ENCODE peak calls at places on chromosomes 11 and 22, in five cellular contexts. Q is CD4-positive, alpha-beta T cell; U is brain microvascular endothelial cell; A is heart left ventricle; H is suprapubic skin. N is an unnamed sample.

GRCh38 chr11:95282337-95282751 is 51.3 kb upstream of the SESN3 start:
- DNase-seq in U (no peak), Q (no peak), A (no peak), H (no peak), N (no peak)

GRCh38 chr22:17536269-17536668 is 27.0 kb upstream of the SLC25A18 start:
- DNase-seq in A (no peak), Q (no peak), H (no peak), U (no peak), N (no peak)

GRCh38 chr11:14519692-14520085 is 497 bp downstream of the PSMA1 start:
- DNase-seq in H (no peak), A (no peak), Q (no peak), U (peak; percentile 22), N (no peak)

GRCh38 chr22:19527321-19527721 is 3.1 kb upstream of the CLDN5 start:
- DNase-seq in H (no peak), U (no peak), Q (no peak), A (no peak), N (no peak)

GRCh38 chr22:35301370-35301874 is 1.7 kb downstream of the TOM1 start:
- DNase-seq in U (peak; percentile 91), Q (no peak), H (peak; percentile 90), A (no peak), N (no peak)

GRCh38 chr11:123291201-123291869 is 96.3 kb upstream of the CLMP start:
- DNase-seq in A (no peak), U (no peak), H (no peak), Q (no peak), N (no peak)

GRCh38 chr11:34653851-34654490 is 33.1 kb downstream of the EHF start:
- DNase-seq in H (no peak), Q (no peak), A (no peak), U (peak; percentile 95), N (no peak)

GRCh38 chr11:75342231-75342918 is 9.1 kb downstream of the ARRB1 start:
- DNase-seq in Q (no peak), A (no peak), U (no peak), H (no peak), N (no peak)

GRCh38 chr11:123193742-123194141 is 1.3 kb downstream of the CLMP start:
- DNase-seq in U (no peak), Q (no peak), H (no peak), A (no peak), N (no peak)

GRCh38 chr22:17563936-17564391 is 666 bp downstream of the SLC25A18 start:
- DNase-seq in Q (no peak), A (no peak), H (no peak), U (no peak), N (no peak)

GRCh38 chr11:107825875-107826274 is 32.7 kb downstream of the SLC35F2 start:
- DNase-seq in H (no peak), U (no peak), Q (no peak), A (no peak), N (no peak)

GRCh38 chr11:1153105-1153950 is 4.4 kb upstream of the MUC5AC start:
- DNase-seq in U (no peak), H (no peak), A (no peak), Q (no peak), N (no peak)

GRCh38 chr11:64558065-64558745 is 32.8 kb upstream of the SLC22A12 start:
- DNase-seq in U (no peak), Q (no peak), A (no peak), H (peak; percentile 39), N (no peak)

GRCh38 chr11:118715837-118716260 is 36.4 kb upstream of the TREH start:
- DNase-seq in A (no peak), H (no peak), Q (no peak), U (no peak), N (no peak)

GRCh38 chr11:61954106-61955030 is 4.2 kb downstream of the BEST1 start:
- DNase-seq in Q (no peak), U (no peak), H (no peak), A (no peak), N (no peak)

GRCh38 chr11:32847511-32847910 is 17.8 kb downstream of the PRRG4 start:
- DNase-seq in H (no peak), A (no peak), U (no peak), Q (no peak), N (no peak)

GRCh38 chr11:19929655-19930054 is 217.0 kb downstream of the NAV2 start:
- DNase-seq in A (no peak), U (peak; percentile 43), H (no peak), Q (no peak), N (no peak)

GRCh38 chr11:67275606-67276409 is 9.5 kb downstream of the GRK2 start:
- DNase-seq in H (peak; percentile 57), Q (no peak), U (no peak), A (peak; percentile 17), N (peak; percentile 3)

GRCh38 chr11:33828604-33829429 is 54.5 kb upstream of the FBXO3 start:
- DNase-seq in Q (no peak), A (no peak), U (no peak), H (no peak), N (peak; percentile 35)

GRCh38 chr11:64230209-64230984 is at the start of gene DNAJC4:
- DNase-seq in Q (peak; percentile 82), H (peak; percentile 93), U (peak; percentile 82), A (peak; percentile 94), N (peak; percentile 92)

GRCh38 chr22:17921871-17922821 is 102.2 kb downstream of the MICAL3 start:
- DNase-seq in Q (no peak), H (no peak), A (peak; percentile 63), U (no peak), N (peak; percentile 35)

GRCh38 chr22:32751065-32751739 is 50.3 kb upstream of the TIMP3 start:
- DNase-seq in U (no peak), H (no peak), Q (no peak), A (no peak), N (no peak)

GRCh38 chr11:72951193-72951592 is 137.0 kb downstream of the ATG16L2 start:
- DNase-seq in Q (no peak), A (no peak), U (no peak), H (no peak), N (no peak)

GRCh38 chr11:36030707-36031365 is 87.0 kb downstream of the LDLRAD3 start:
- DNase-seq in Q (no peak), A (no peak), U (no peak), H (no peak), N (no peak)

GRCh38 chr11:126282361-126282741 is 542 bp upstream of the TIRAP start:
- DNase-seq in A (peak; percentile 47), H (no peak), Q (peak; percentile 27), U (peak; percentile 39), N (peak; percentile 49)

GRCh38 chr22:20533879-20534265 is 26.5 kb downstream of the MED15 start:
- DNase-seq in A (no peak), U (no peak), H (no peak), Q (no peak), N (no peak)

GRCh38 chr22:37566903-37567798 is 6.9 kb downstream of the CDC42EP1 start:
- DNase-seq in Q (peak; percentile 84), H (peak; percentile 89), A (peak; percentile 82), U (no peak), N (peak; percentile 88)

GRCh38 chr22:37806409-37807338 is 1.1 kb upstream of the GCAT start:
- DNase-seq in A (no peak), H (no peak), Q (no peak), U (no peak), N (peak; percentile 39)

GRCh38 chr22:46726986-46727317 is 11.1 kb downstream of the CERK start:
- DNase-seq in H (no peak), Q (no peak), U (no peak), A (no peak), N (no peak)
- TF ChIP-seq CTCF in H (no peak), Q (no peak), U (no peak), A (no peak), N (no peak)

GRCh38 chr11:2511421-2512369 is 66.9 kb downstream of the KCNQ1 start:
- DNase-seq in Q (no peak), U (no peak), H (peak; percentile 55), A (peak; percentile 40), N (no peak)

GRCh38 chr11:2510626-2511402 is 66.0 kb downstream of the KCNQ1 start:
- DNase-seq in A (peak; percentile 16), H (peak; percentile 50), Q (no peak), U (no peak), N (no peak)

GRCh38 chr11:2515401-2516275 is 70.8 kb downstream of the KCNQ1 start:
- DNase-seq in U (no peak), Q (no peak), A (peak; percentile 41), H (peak; percentile 45), N (no peak)

GRCh38 chr11:2513441-2513840 is 68.6 kb downstream of the KCNQ1 start:
- DNase-seq in U (no peak), H (no peak), A (peak; percentile 14), Q (no peak), N (no peak)

GRCh38 chr11:2512431-2513407 is 67.9 kb downstream of the KCNQ1 start:
- DNase-seq in H (peak; percentile 54), A (peak; percentile 16), U (no peak), Q (no peak), N (no peak)
- TF ChIP-seq CTCF in H (no peak), A (no peak), U (no peak), Q (no peak), N (no peak)

GRCh38 chr11:80844110-80844509 is 1403.3 kb upstream of the TENM4 start:
- DNase-seq in A (no peak), Q (no peak), H (no peak), U (no peak), N (no peak)
- TF ChIP-seq CTCF in A (no peak), Q (no peak), H (no peak), U (no peak), N (no peak)

GRCh38 chr11:58674609-58675008 is 52.1 kb downstream of the CNTF start:
- DNase-seq in A (no peak), Q (no peak), U (no peak), H (no peak), N (no peak)

GRCh38 chr11:58671946-58672345 is 49.5 kb downstream of the CNTF start:
- DNase-seq in A (no peak), Q (no peak), U (no peak), H (no peak), N (no peak)

GRCh38 chr11:58676563-58677135 is 54.2 kb downstream of the CNTF start:
- DNase-seq in U (no peak), H (no peak), A (no peak), Q (no peak), N (no peak)

DNA sequence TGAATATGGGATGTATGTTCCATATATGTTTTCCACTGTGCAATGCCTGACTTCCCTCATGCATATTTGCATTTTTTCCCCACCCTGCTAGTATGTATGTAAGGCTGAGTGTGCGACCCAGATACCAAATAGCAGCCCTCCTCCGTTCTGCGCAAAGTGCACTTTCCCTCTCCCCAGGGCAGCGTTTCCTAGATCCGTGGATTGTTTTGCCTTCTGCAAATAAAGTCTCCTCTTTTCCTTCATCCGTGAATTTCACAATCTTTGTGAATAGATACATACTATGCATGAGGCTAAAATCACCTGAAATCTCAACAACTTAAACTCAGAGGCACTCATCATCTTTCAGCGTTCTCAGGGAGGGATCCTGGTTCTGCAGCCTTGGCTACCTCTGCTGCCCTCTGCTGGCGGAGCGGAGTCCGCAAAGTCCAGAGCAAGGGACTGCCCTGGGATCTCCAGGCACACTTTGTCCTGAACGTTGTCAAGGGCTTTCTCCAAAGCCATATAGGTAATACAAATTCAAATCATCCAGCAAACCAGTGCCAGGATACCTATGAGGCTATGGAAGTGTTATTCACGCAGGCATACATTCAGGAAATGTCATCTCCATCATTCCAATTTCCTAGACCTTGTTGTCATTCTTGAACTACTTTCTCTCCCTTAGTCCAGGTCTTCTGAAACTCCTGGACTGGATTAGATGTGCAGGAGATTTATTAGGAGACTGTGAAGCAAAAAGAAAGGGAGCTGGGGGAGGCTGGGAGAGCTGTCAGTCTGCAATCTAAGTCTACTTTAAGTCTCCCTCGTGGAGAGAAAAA is 53.1 kb downstream of the CNTF start:
- DNase-seq in U (peak; percentile 68), Q (peak; percentile 70), A (peak; percentile 72), H (peak; percentile 81), N (peak; percentile 83)
- TF ChIP-seq CTCF in U (peak; percentile 100), Q (peak; percentile 93), A (peak; percentile 95), H (peak; percentile 91), N (peak; percentile 85)